ENCODE peak calls at places on chromosomes 5 and 9, in ten cellular contexts. Y, Z, A, S, D, I, J, K, M and L are unnamed samples.

GRCh38 chr5:96350678-96351077 is 82.4 kb downstream of the PCSK1 start:
- DNase-seq in Y (no peak), Z (no peak), A (no peak), S (no peak), D (no peak), I (no peak), J (no peak), K (no peak), M (no peak), L (no peak)

GRCh38 chr9:108047264-108047663 is 557.7 kb upstream of the KLF4 start:
- DNase-seq in Y (no peak), Z (no peak), A (no peak), S (no peak), D (no peak), I (no peak), J (peak; percentile 39), K (no peak), M (no peak), L (no peak)

GRCh38 chr9:71349218-71349617 is 227.8 kb upstream of the TRPM3 start:
- DNase-seq in Y (no peak), Z (no peak), A (no peak), S (no peak), D (no peak), I (no peak), J (peak; percentile 49), K (no peak), M (no peak), L (no peak)

GRCh38 chr9:128114326-128115186 is 13.0 kb downstream of the PTGES2 start:
- DNase-seq in Y (peak; percentile 21), Z (peak; percentile 16), A (peak; percentile 35), S (no peak), D (peak; percentile 26), I (no peak), J (no peak), K (no peak), M (no peak), L (no peak)

GRCh38 chr5:146313027-146313426 is 25.6 kb upstream of the POU4F3 start:
- DNase-seq in Y (no peak), Z (no peak), A (no peak), S (no peak), D (no peak), I (no peak), J (no peak), K (no peak), M (no peak), L (no peak)

GRCh38 chr9:89138463-89139390 is 39.9 kb downstream of the SHC3 start:
- DNase-seq in Y (no peak), Z (no peak), A (no peak), S (no peak), D (no peak), I (no peak), J (peak; percentile 71), K (peak; percentile 27), M (no peak), L (no peak)

GRCh38 chr9:73805853-73806458 is 654.3 kb downstream of the ANXA1 start:
- DNase-seq in Y (no peak), Z (no peak), A (no peak), S (no peak), D (no peak), I (no peak), J (no peak), K (no peak), M (no peak), L (no peak)

GRCh38 chr5:174559141-174559540 is 165.2 kb upstream of the MSX2 start:
- DNase-seq in Y (no peak), Z (no peak), A (no peak), S (no peak), D (no peak), I (no peak), J (peak; percentile 89), K (no peak), M (no peak), L (no peak)

GRCh38 chr9:15240927-15241326 is 66.1 kb downstream of the TTC39B start:
- DNase-seq in Y (no peak), Z (no peak), A (no peak), S (no peak), D (no peak), I (no peak), J (no peak), K (no peak), M (no peak), L (no peak)

GRCh38 chr5:157172408-157172807 is 6.3 kb upstream of the GARIN3 start:
- DNase-seq in Y (no peak), Z (no peak), A (peak; percentile 12), S (no peak), D (no peak), I (no peak), J (no peak), K (no peak), M (no peak), L (no peak)

GRCh38 chr5:17895296-17896058 is 261.2 kb downstream of the TAF11L14 start:
- DNase-seq in Y (no peak), Z (no peak), A (no peak), S (no peak), D (no peak), I (no peak), J (no peak), K (no peak), M (no peak), L (no peak)

GRCh38 chr5:75612211-75612579 is 942 bp downstream of the ANKDD1B start:
- DNase-seq in Y (no peak), Z (no peak), A (no peak), S (no peak), D (no peak), I (no peak), J (no peak), K (no peak), M (no peak), L (no peak)

GRCh38 chr5:141680751-141681201 is 1.3 kb downstream of the ARAP3 start:
- DNase-seq in Y (peak; percentile 82), Z (no peak), A (peak; percentile 19), S (peak; percentile 39), D (no peak), I (no peak), J (peak; percentile 41), K (no peak), M (no peak), L (no peak)

GRCh38 chr5:106730912-106731311 is 939.8 kb downstream of the EFNA5 start:
- DNase-seq in Y (no peak), Z (no peak), A (no peak), S (no peak), D (no peak), I (no peak), J (no peak), K (no peak), M (no peak), L (no peak)

DNA sequence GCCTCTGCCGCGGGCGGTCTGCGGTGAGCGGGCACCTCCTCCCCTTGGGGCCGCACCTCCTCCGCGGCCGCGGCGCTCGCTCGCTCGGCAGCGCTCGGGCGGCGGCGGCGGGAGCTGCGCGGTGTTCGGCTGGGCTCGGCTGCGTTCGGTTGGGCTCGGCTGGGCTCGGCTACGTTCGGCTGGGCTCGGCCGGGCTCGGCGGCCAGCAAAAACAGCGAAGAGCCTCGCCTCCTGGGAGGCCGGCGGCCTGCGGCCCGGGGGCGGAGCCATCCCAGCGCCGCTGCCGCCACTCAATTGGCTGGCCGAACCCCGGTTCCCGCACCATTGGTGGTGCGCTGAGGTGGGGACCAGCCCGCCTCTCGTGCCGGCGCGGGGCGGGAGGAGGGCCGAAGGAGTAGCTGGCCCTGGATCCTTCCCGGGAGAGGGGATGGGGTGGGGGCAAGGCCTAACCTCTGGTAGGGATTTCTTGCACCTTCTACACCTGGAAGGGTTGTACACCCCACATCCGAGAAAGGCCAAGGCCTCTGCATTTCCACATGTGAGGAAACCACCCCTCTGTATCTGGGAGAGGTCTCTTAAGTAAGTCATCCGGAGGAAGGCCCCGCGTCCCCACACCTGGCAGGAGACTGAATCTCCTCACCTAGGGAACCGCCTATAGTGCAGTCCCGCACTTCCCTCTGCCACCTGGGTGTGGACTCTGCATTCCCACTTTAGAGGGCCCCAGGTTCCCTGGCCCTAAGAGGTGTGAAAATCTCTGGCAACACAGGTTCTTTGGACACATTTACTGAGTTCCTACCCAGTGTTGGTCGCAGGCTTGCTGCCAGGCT is at the start of gene ENHO:
- DNase-seq in Y (peak; percentile 91), Z (peak; percentile 93), A (peak; percentile 92), S (peak; percentile 79), D (peak; percentile 90), I (peak; percentile 87), J (peak; percentile 75), K (peak; percentile 76), M (peak; percentile 71), L (peak; percentile 89)
- TF ChIP-seq POLR2A in Y (no peak), Z (no peak), A (no peak), S (no peak), D (no peak), I (no peak), J (no peak), K (no peak), M (peak; percentile 46), L (no peak)

DNA sequence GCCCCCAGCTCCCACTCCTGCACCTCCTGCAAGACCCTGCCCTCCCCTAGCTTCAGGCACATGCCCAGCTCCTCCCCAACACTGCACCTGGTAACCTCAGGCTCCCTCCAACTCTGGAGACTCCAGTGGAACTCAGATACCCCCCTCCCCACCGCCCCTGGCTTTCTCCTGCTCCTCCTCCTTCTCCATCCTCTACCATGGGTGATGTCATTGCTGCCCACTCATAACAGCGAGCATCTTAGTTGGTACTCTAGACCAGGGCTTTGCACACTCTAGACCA is 24.7 kb upstream of the CNOT6 start:
- DNase-seq in Y (no peak), Z (no peak), A (no peak), S (no peak), D (peak; percentile 20), I (no peak), J (no peak), K (no peak), M (no peak), L (no peak)
- TF ChIP-seq POLR2A in Y (no peak), Z (no peak), A (no peak), S (no peak), D (no peak), I (no peak), J (no peak), K (no peak), M (no peak), L (no peak)

GRCh38 chr9:136526625-136527066 is 19.2 kb downstream of the NOTCH1 start:
- DNase-seq in Y (no peak), Z (no peak), A (peak; percentile 86), S (no peak), D (peak; percentile 57), I (no peak), J (no peak), K (no peak), M (no peak), L (no peak)
- TF ChIP-seq POLR2A in Y (no peak), Z (no peak), A (peak; percentile 64), S (no peak), D (no peak), I (no peak), J (no peak), K (no peak), M (no peak), L (no peak)

DNA sequence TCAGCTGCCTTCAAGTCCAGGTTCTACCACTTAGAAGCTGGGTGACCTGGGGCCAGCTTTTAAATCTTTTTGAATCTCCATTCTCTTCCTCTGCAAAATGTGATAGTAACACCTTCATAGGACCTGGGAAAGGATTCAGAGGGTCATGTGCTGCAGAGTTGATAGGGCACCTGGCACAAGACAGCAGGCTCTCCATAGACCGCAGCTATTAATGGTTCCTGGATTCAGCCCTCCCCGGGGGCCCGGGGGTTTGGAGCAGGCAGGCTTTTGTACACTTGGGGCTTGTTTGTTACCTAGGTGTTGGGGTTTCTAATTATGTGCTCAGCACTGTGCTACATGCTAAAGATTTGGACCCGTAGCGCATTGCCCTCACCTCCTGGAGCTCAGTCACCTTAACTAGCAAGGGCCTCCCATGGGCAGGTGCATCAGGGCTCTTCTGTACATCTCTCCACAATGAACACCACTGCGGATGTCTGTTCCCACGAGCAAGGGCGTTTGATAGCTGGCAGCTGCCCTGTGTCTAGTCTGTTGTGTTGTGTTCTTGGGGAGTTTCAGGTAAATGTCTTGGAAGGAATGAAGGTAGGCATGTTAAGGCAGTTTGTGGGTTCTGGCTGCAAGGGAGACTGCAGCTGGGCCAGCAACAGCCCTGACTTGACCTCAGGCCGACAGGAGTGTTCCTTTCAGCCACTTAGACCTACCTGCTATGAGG is 12.1 kb downstream of the PRRC2B start:
- DNase-seq in Y (no peak), Z (no peak), A (no peak), S (peak; percentile 52), D (no peak), I (no peak), J (no peak), K (no peak), M (no peak), L (no peak)
- TF ChIP-seq POLR2A in Y (no peak), Z (no peak), A (no peak), S (no peak), D (no peak), I (no peak), J (no peak), K (no peak), M (no peak), L (no peak)